ENCODE peak calls at places on chromosomes 12 and 14, in five cellular contexts. One of them, this sample, is unnamed.

GRCh38 chr12:42094277-42094676 is 50.4 kb downstream of the GXYLT1 start:
- DNase-seq in neural progenitor cell: no peak
- DNase-seq in GM23338: no peak
- DNase-seq in GM23248: peak; percentile 72
- DNase-seq in endodermal cell: peak; percentile 73
- DNase-seq in this sample: peak; percentile 70

GRCh38 chr12:108640802-108641445 is 7.2 kb upstream of the SELPLG start:
- DNase-seq in neural progenitor cell: no peak
- DNase-seq in GM23338: no peak
- DNase-seq in GM23248: peak; percentile 52
- DNase-seq in endodermal cell: peak; percentile 56
- DNase-seq in this sample: peak; percentile 34

GRCh38 chr12:60266381-60266852 is 670.6 kb downstream of the SLC16A7 start:
- DNase-seq in neural progenitor cell: no peak
- DNase-seq in GM23338: no peak
- DNase-seq in GM23248: peak; percentile 69
- DNase-seq in endodermal cell: no peak
- DNase-seq in this sample: no peak

GRCh38 chr12:23141335-23141734 is 516.4 kb downstream of the ETNK1 start:
- DNase-seq in neural progenitor cell: no peak
- DNase-seq in GM23338: no peak
- DNase-seq in GM23248: no peak
- DNase-seq in endodermal cell: no peak
- DNase-seq in this sample: no peak

GRCh38 chr14:100528962-100529560 is 58.2 kb downstream of the BEGAIN start:
- DNase-seq in neural progenitor cell: no peak
- DNase-seq in GM23338: no peak
- DNase-seq in GM23248: no peak
- DNase-seq in endodermal cell: no peak
- DNase-seq in this sample: no peak

GRCh38 chr14:76919431-76919810 is 93.2 kb downstream of the LRRC74A start:
- DNase-seq in neural progenitor cell: no peak
- DNase-seq in GM23338: no peak
- DNase-seq in GM23248: no peak
- DNase-seq in endodermal cell: peak; percentile 51
- DNase-seq in this sample: no peak

GRCh38 chr14:65332141-65332871 is 80.2 kb upstream of the FUT8 start:
- DNase-seq in neural progenitor cell: no peak
- DNase-seq in GM23338: no peak
- DNase-seq in GM23248: peak; percentile 52
- DNase-seq in endodermal cell: no peak
- DNase-seq in this sample: no peak

GRCh38 chr12:116177017-116177416 is 100.5 kb downstream of the MED13L start:
- DNase-seq in neural progenitor cell: no peak
- DNase-seq in GM23338: no peak
- DNase-seq in GM23248: no peak
- DNase-seq in endodermal cell: no peak
- DNase-seq in this sample: no peak

GRCh38 chr12:116599285-116600122 is 40.3 kb downstream of the MAP1LC3B2 start:
- DNase-seq in neural progenitor cell: peak; percentile 86
- DNase-seq in GM23338: peak; percentile 86
- DNase-seq in GM23248: peak; percentile 83
- DNase-seq in endodermal cell: peak; percentile 96
- DNase-seq in this sample: peak; percentile 77

GRCh38 chr12:54164402-54165145 is 24.2 kb downstream of the SMUG1 start:
- DNase-seq in neural progenitor cell: peak; percentile 54
- DNase-seq in GM23338: peak; percentile 52
- DNase-seq in GM23248: no peak
- DNase-seq in endodermal cell: peak; percentile 77
- DNase-seq in this sample: no peak

GRCh38 chr14:37599527-37600368 is 4.3 kb downstream of the TTC6 start:
- DNase-seq in neural progenitor cell: peak; percentile 74
- DNase-seq in GM23338: peak; percentile 82
- DNase-seq in GM23248: peak; percentile 35
- DNase-seq in endodermal cell: peak; percentile 76
- DNase-seq in this sample: no peak

GRCh38 chr12:117085318-117085947 is 13.8 kb downstream of the TESC start:
- DNase-seq in neural progenitor cell: no peak
- DNase-seq in GM23338: no peak
- DNase-seq in GM23248: no peak
- DNase-seq in endodermal cell: no peak
- DNase-seq in this sample: no peak

GRCh38 chr14:78535041-78535440 is 364.9 kb downstream of the NRXN3 start:
- DNase-seq in neural progenitor cell: no peak
- DNase-seq in GM23338: no peak
- DNase-seq in GM23248: no peak
- DNase-seq in endodermal cell: no peak
- DNase-seq in this sample: no peak

GRCh38 chr14:104660597-104660996 is 28.8 kb upstream of the INF2 start:
- DNase-seq in neural progenitor cell: no peak
- DNase-seq in GM23338: no peak
- DNase-seq in GM23248: no peak
- DNase-seq in endodermal cell: no peak
- DNase-seq in this sample: no peak

GRCh38 chr12:48811454-48812090 is 6.7 kb upstream of the CACNB3 start:
- DNase-seq in neural progenitor cell: no peak
- DNase-seq in GM23338: no peak
- DNase-seq in GM23248: no peak
- DNase-seq in endodermal cell: no peak
- DNase-seq in this sample: no peak
- H3K4me3 ChIP-seq in neural progenitor cell: no peak overlapping the region
- H3K4me3 ChIP-seq in GM23338: no peak overlapping the region
- H3K4me3 ChIP-seq in GM23248: peak overlapping the region; percentile 11
- H3K4me3 ChIP-seq in endodermal cell: no peak overlapping the region
- H3K4me3 ChIP-seq in this sample: no peak overlapping the region

GRCh38 chr12:87157791-87158190 is 871.4 kb downstream of the C12orf50 start:
- DNase-seq in neural progenitor cell: no peak
- DNase-seq in GM23338: peak; percentile 19
- DNase-seq in GM23248: peak; percentile 94
- DNase-seq in endodermal cell: peak; percentile 57
- DNase-seq in this sample: no peak
- H3K4me1 ChIP-seq in neural progenitor cell: no peaks in the 10 kb centered on the region
- H3K4me1 ChIP-seq in GM23338: no peaks in the 10 kb centered on the region
- H3K4me1 ChIP-seq in GM23248: peaks cover 38% of the 10 kb centered on the region
- H3K4me1 ChIP-seq in endodermal cell: peaks cover 3% of the 10 kb centered on the region
- H3K4me1 ChIP-seq in this sample: peaks cover 7% of the 10 kb centered on the region

GRCh38 chr14:51776102-51776894 is 84.1 kb upstream of the GNG2 start:
- DNase-seq in neural progenitor cell: peak; percentile 83
- DNase-seq in GM23338: peak; percentile 89
- DNase-seq in GM23248: peak; percentile 80
- DNase-seq in endodermal cell: peak; percentile 92
- DNase-seq in this sample: peak; percentile 72
- H3K4me3 ChIP-seq in neural progenitor cell: peak overlapping the region; percentile 29
- H3K4me3 ChIP-seq in GM23338: peak overlapping the region; percentile 38
- H3K4me3 ChIP-seq in GM23248: peak overlapping the region; percentile 65
- H3K4me3 ChIP-seq in endodermal cell: no peak overlapping the region
- H3K4me3 ChIP-seq in this sample: no peak overlapping the region

GRCh38 chr12:93427779-93428564 is 13.8 kb downstream of the UBE2N start:
- DNase-seq in neural progenitor cell: no peak
- DNase-seq in GM23338: no peak
- DNase-seq in GM23248: peak; percentile 56
- DNase-seq in endodermal cell: no peak
- DNase-seq in this sample: no peak
- H3K4me1 ChIP-seq in neural progenitor cell: peaks cover 25% of the 10 kb centered on the region
- H3K4me1 ChIP-seq in GM23338: peaks cover 43% of the 10 kb centered on the region
- H3K4me1 ChIP-seq in GM23248: peaks cover 54% of the 10 kb centered on the region
- H3K4me1 ChIP-seq in endodermal cell: peaks cover 22% of the 10 kb centered on the region
- H3K4me1 ChIP-seq in this sample: peaks cover 41% of the 10 kb centered on the region

GRCh38 chr12:89347325-89347829 is 4.9 kb downstream of the DUSP6 start:
- DNase-seq in neural progenitor cell: no peak
- DNase-seq in GM23338: no peak
- DNase-seq in GM23248: no peak
- DNase-seq in endodermal cell: no peak
- DNase-seq in this sample: peak; percentile 17
- H3K4me3 ChIP-seq in neural progenitor cell: no peak overlapping the region
- H3K4me3 ChIP-seq in GM23338: peak overlapping the region; percentile 59
- H3K4me3 ChIP-seq in GM23248: peak overlapping the region; percentile 89
- H3K4me3 ChIP-seq in endodermal cell: peak overlapping the region; percentile 72
- H3K4me3 ChIP-seq in this sample: no peak overlapping the region

GRCh38 chr14:52876806-52877205 is 74.0 kb downstream of the FERMT2 start:
- DNase-seq in neural progenitor cell: no peak
- DNase-seq in GM23338: no peak
- DNase-seq in GM23248: peak; percentile 8
- DNase-seq in endodermal cell: no peak
- DNase-seq in this sample: no peak
- H3K4me1 ChIP-seq in neural progenitor cell: peaks cover 6% of the 10 kb centered on the region
- H3K4me1 ChIP-seq in GM23338: peaks cover 61% of the 10 kb centered on the region
- H3K4me1 ChIP-seq in GM23248: peaks cover 71% of the 10 kb centered on the region
- H3K4me1 ChIP-seq in endodermal cell: peaks cover 6% of the 10 kb centered on the region
- H3K4me1 ChIP-seq in this sample: peaks cover 8% of the 10 kb centered on the region

GRCh38 chr14:68619805-68620574 is 172.9 kb downstream of the ZFP36L1 start:
- DNase-seq in neural progenitor cell: no peak
- DNase-seq in GM23338: no peak
- DNase-seq in GM23248: peak; percentile 36
- DNase-seq in endodermal cell: peak; percentile 22
- DNase-seq in this sample: peak; percentile 39
- H3K4me3 ChIP-seq in neural progenitor cell: no peak overlapping the region
- H3K4me3 ChIP-seq in GM23338: no peak overlapping the region
- H3K4me3 ChIP-seq in GM23248: no peak overlapping the region
- H3K4me3 ChIP-seq in endodermal cell: no peak overlapping the region
- H3K4me3 ChIP-seq in this sample: no peak overlapping the region

GRCh38 chr12:32559434-32559833 is 119.7 kb upstream of the DNM1L start:
- DNase-seq in neural progenitor cell: no peak
- DNase-seq in GM23338: no peak
- DNase-seq in GM23248: peak; percentile 33
- DNase-seq in endodermal cell: no peak
- DNase-seq in this sample: no peak
- H3K4me1 ChIP-seq in neural progenitor cell: peaks cover 31% of the 10 kb centered on the region
- H3K4me1 ChIP-seq in GM23338: peaks cover 28% of the 10 kb centered on the region
- H3K4me1 ChIP-seq in GM23248: peaks cover 18% of the 10 kb centered on the region
- H3K4me1 ChIP-seq in endodermal cell: no peaks in the 10 kb centered on the region
- H3K4me1 ChIP-seq in this sample: no peaks in the 10 kb centered on the region

GRCh38 chr14:21307641-21308040 is 27.8 kb downstream of the RPGRIP1 start:
- DNase-seq in neural progenitor cell: no peak
- DNase-seq in GM23338: no peak
- DNase-seq in GM23248: no peak
- DNase-seq in endodermal cell: no peak
- DNase-seq in this sample: no peak
- H3K4me3 ChIP-seq in neural progenitor cell: peak overlapping the region; percentile 60
- H3K4me3 ChIP-seq in GM23338: peak overlapping the region; percentile 48
- H3K4me3 ChIP-seq in GM23248: no peak overlapping the region
- H3K4me3 ChIP-seq in endodermal cell: peak overlapping the region; percentile 79
- H3K4me3 ChIP-seq in this sample: peak overlapping the region; percentile 27

This sample was measured in cardiac muscle cell.